ENCODE peak calls at places on chromosomes 3 and 15, in ten cellular contexts. U is HepG2, V is A549, G is suprapubic skin, E is ovary, L is tibial nerve, Y is stomach, B is H1, X is transverse colon, W is K562. H is an unnamed sample.

GRCh38 chr3:172640751-172641150 is 70.1 kb downstream of the NCEH1 start:
- DNase-seq in U (no peak), G (no peak), V (no peak), Y (no peak), L (no peak), X (no peak), W (no peak), B (no peak), E (no peak), H (no peak)

GRCh38 chr3:45967724-45968123 is 24.5 kb downstream of the CXCR6 start:
- DNase-seq in U (no peak), Y (peak; percentile 53), G (no peak), X (no peak), B (no peak), W (no peak), V (no peak), E (no peak), L (no peak), H (peak; percentile 78)

GRCh38 chr3:63975705-63976104 is 47.6 kb downstream of the PSMD6 start:
- DNase-seq in W (no peak), U (peak; percentile 25), E (no peak), L (peak; percentile 73), X (no peak), V (no peak), B (no peak), G (peak; percentile 81), Y (no peak), H (peak; percentile 81)

GRCh38 chr3:71917540-71917939 is 132.6 kb upstream of the PROK2 start:
- DNase-seq in E (no peak), U (no peak), Y (no peak), W (no peak), X (no peak), V (no peak), B (no peak), L (no peak), G (no peak), H (no peak)

GRCh38 chr15:89121414-89121813 is 33.2 kb downstream of the ABHD2 start:
- DNase-seq in W (no peak), L (no peak), G (no peak), U (peak; percentile 78), B (no peak), E (no peak), V (peak; percentile 77), Y (peak; percentile 56), X (peak; percentile 72), H (no peak)

GRCh38 chr15:83435782-83436181 is 11.4 kb upstream of the SH3GL3 start:
- DNase-seq in V (no peak), Y (no peak), E (no peak), X (no peak), L (no peak), U (no peak), G (no peak), B (no peak), W (no peak), H (no peak)

GRCh38 chr3:148992027-148992634 is 791 bp downstream of the GYG1 start:
- DNase-seq in W (no peak), Y (peak; percentile 50), U (peak; percentile 8), L (peak; percentile 16), B (peak; percentile 59), X (peak; percentile 53), E (no peak), G (no peak), V (peak; percentile 30), H (peak; percentile 79)

GRCh38 chr3:136239094-136239493 is 11.0 kb upstream of the PCCB start:
- DNase-seq in E (no peak), X (no peak), G (no peak), W (no peak), Y (no peak), L (no peak), U (peak; percentile 10), V (no peak), B (no peak), H (no peak)

GRCh38 chr3:146159037-146159436 is 1.9 kb downstream of the PLOD2 start:
- DNase-seq in W (no peak), Y (no peak), L (no peak), E (no peak), B (no peak), G (no peak), V (no peak), U (no peak), X (no peak), H (no peak)

GRCh38 chr3:146156060-146156459 is 4.9 kb downstream of the PLOD2 start:
- DNase-seq in Y (no peak), E (peak; percentile 43), B (no peak), U (no peak), G (no peak), W (no peak), X (no peak), V (no peak), L (no peak), H (no peak)

GRCh38 chr3:146157325-146158060 is 3.5 kb downstream of the PLOD2 start:
- DNase-seq in Y (no peak), E (no peak), B (no peak), W (no peak), L (no peak), V (no peak), G (no peak), U (no peak), X (no peak), H (no peak)

GRCh38 chr3:146155022-146155421 is 6.0 kb downstream of the PLOD2 start:
- DNase-seq in B (no peak), U (no peak), E (no peak), W (no peak), Y (no peak), X (no peak), L (no peak), V (no peak), G (no peak), H (no peak)

DNA sequence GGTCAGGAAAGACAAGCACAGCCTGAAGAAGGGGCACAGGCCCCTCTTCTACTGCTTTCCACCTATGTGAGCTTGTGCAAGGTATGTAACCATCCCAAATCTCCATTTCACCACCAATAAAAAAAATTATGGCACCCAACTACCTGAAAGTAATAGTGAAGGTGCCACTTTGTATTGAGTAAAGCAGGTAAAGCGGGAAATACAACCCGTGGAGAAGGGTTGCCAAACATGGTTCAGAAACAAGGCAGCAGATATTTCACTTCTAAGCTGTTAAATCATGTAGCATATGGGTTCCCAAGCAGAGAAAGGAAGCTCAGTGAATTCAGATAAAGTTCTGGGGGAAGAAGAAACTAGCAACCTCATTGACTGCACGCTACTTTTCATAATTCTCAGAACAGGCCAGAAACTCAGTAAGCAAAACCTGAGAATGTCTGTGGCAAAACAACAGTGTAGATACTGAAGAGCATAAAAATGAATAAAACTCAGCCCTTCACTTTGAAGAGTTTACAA is 4.1 kb downstream of the PLOD2 start:
- DNase-seq in E (no peak), L (no peak), X (peak; percentile 26), W (no peak), B (no peak), U (no peak), G (no peak), V (no peak), Y (peak; percentile 59), H (no peak)
- H3K27ac ChIP-seq in E (peak overlapping the region; percentile 15), L (peak overlapping the region; percentile 96), X (peak overlapping the region; percentile 96), W (no peak overlapping the region), B (no peak overlapping the region), U (peak overlapping the region; percentile 53), G (peak overlapping the region; percentile 22), V (peak overlapping the region; percentile 72), Y (peak overlapping the region; percentile 95), H (peak overlapping the region; percentile 93)

DNA sequence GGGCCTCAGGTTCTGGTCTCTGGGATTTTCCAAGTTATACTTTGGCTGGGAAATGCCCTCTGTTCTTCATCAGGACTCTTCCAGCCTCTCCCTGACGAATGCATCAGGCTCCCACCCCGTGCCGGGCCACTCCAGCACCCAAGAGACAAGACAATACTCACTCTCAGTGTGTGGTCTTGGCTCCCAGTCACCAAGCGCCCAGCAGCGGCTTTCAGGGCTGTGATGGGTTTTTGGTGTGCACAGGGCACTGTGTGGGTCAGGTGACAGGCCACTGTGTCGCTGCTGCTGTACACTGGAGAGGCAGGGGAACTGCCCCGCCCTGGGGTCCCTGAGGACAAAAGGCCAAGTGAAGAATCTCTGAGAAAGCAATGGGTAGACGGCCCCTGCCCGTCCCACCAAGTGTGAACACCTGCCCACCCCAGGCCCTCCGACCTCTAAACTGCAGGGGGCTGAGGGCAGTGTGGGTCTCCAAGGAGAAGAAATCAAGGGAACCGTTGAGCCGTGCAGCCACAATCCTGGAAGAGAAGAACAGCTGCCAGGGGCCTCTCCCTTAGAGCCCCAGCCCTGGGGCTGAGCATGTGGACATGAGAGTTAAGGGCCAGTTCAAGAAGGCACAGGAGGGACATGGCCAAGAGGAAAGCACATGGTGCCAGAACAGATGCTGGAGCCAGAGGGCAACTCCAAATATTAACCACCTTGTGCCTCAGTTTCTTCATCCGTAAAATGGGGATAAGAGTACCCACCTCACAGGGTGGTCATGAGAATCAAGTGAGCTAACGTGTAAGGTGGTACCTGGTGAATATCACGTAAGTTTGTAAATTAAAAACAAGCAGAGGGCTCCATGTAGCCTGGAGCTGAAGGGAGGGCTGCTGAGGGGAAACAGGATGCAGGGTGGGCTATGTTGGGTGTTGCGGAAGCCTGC is 34.1 kb downstream of the PTPN23 start:
- DNase-seq in V (no peak), G (no peak), L (no peak), W (no peak), X (no peak), B (no peak), E (no peak), U (no peak), Y (no peak), H (no peak)
- TF ChIP-seq EP300 in V (no peak), G (no peak), L (no peak), W (no peak), X (no peak), B (no peak), E (no peak), U (no peak), Y (no peak), H (no peak)

DNA sequence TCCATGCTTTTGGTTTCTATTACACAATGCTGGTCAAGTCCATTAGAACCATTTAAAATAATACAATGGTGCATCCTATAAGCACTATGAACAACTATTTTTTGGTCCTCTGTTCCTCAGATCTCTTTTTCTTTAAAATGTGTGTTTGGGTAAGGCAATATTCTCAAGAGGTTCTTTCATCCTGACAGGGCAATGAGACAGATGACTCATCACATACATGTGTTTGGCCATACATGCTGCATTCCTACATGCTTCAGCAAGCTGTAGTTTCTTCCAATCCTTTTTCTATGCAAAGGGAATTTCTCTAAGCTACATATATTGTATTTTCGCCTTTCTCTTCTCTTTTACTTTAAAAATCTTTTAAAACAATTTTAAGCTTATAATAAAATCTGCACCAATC is 52.6 kb downstream of the OTOL1 start:
- DNase-seq in L (no peak), B (no peak), W (no peak), Y (no peak), E (no peak), G (no peak), U (no peak), X (no peak), V (no peak), H (no peak)
- TF ChIP-seq POLR2A in L (no peak), B (no peak), W (no peak), Y (no peak), E (no peak), G (no peak), U (no peak), X (no peak), V (no peak), H (no peak)

GRCh38 chr15:60412026-60412425 is 14.2 kb upstream of the ANXA2 start:
- DNase-seq in U (no peak), E (no peak), X (no peak), W (no peak), V (no peak), L (no peak), G (no peak), Y (no peak), B (no peak), H (no peak)

GRCh38 chr15:60405405-60405804 is 7.6 kb upstream of the ANXA2 start:
- DNase-seq in G (no peak), L (no peak), U (no peak), W (no peak), B (no peak), X (no peak), E (no peak), V (no peak), Y (no peak), H (no peak)

GRCh38 chr15:60408438-60409105 is 10.8 kb upstream of the ANXA2 start:
- DNase-seq in B (no peak), V (peak; percentile 92), G (no peak), W (no peak), U (peak; percentile 16), E (no peak), Y (no peak), X (no peak), L (no peak), H (no peak)

GRCh38 chr15:60406513-60407124 is 8.8 kb upstream of the ANXA2 start:
- DNase-seq in W (no peak), V (no peak), L (no peak), U (no peak), B (no peak), Y (no peak), E (no peak), X (no peak), G (no peak), H (no peak)

GRCh38 chr15:60407406-60407805 is 9.6 kb upstream of the ANXA2 start:
- DNase-seq in Y (no peak), G (no peak), E (no peak), B (no peak), L (no peak), W (no peak), V (peak; percentile 93), U (no peak), X (no peak), H (no peak)
- H3K27ac ChIP-seq in Y (peak overlapping the region; percentile 18), G (peak overlapping the region; percentile 49), E (no peak overlapping the region), B (no peak overlapping the region), L (peak overlapping the region; percentile 77), W (no peak overlapping the region), V (peak overlapping the region; percentile 90), U (no peak overlapping the region), X (no peak overlapping the region), H (no peak overlapping the region)

H was measured in sigmoid colon.